ENCODE peak calls at places on chromosomes 4 and X, in six cellular contexts. One of them, this sample, is unnamed. For H3K4me1 and H3K36me3, the result is how much of the 10 kb centered on the place peaks cover.

GRCh38 chr4:118173956-118174355 is 139.7 kb downstream of the NDST3 start:
- DNase-seq in pancreas: no peak
- DNase-seq in adrenal gland: no peak
- DNase-seq in left ventricle myocardium inferior: no peak
- DNase-seq in thoracic aorta: no peak
- DNase-seq in kidney: no peak
- DNase-seq in this sample: no peak

GRCh38 chr4:144954224-144954623 is 143.8 kb downstream of the ANAPC10 start:
- DNase-seq in adrenal gland: no peak
- DNase-seq in thoracic aorta: no peak
- DNase-seq in left ventricle myocardium inferior: no peak
- DNase-seq in pancreas: no peak
- DNase-seq in kidney: no peak
- DNase-seq in this sample: no peak

GRCh38 chr4:70269674-70270073 is 27.3 kb downstream of the CSN3 start:
- DNase-seq in adrenal gland: no peak
- DNase-seq in kidney: no peak
- DNase-seq in left ventricle myocardium inferior: no peak
- DNase-seq in pancreas: no peak
- DNase-seq in thoracic aorta: no peak
- DNase-seq in this sample: no peak

GRCh38 chrX:119240356-119240755 is 4.3 kb downstream of the PGRMC1 start:
- DNase-seq in left ventricle myocardium inferior: no peak
- DNase-seq in thoracic aorta: no peak
- DNase-seq in adrenal gland: no peak
- DNase-seq in kidney: no peak
- DNase-seq in pancreas: no peak
- DNase-seq in this sample: no peak

GRCh38 chr4:84530871-84531270 is 31.8 kb upstream of the NKX6-1 start:
- DNase-seq in thoracic aorta: no peak
- DNase-seq in kidney: no peak
- DNase-seq in adrenal gland: no peak
- DNase-seq in left ventricle myocardium inferior: no peak
- DNase-seq in pancreas: no peak
- DNase-seq in this sample: no peak

GRCh38 chr4:2409381-2409783 is 9.1 kb downstream of the ZFYVE28 start:
- DNase-seq in adrenal gland: no peak
- DNase-seq in left ventricle myocardium inferior: no peak
- DNase-seq in thoracic aorta: no peak
- DNase-seq in kidney: peak
- DNase-seq in pancreas: no peak
- DNase-seq in this sample: no peak

GRCh38 chr4:181702864-181703263 is 540.3 kb upstream of the TENM3 start:
- DNase-seq in kidney: no peak
- DNase-seq in pancreas: no peak
- DNase-seq in adrenal gland: no peak
- DNase-seq in left ventricle myocardium inferior: no peak
- DNase-seq in thoracic aorta: no peak
- DNase-seq in this sample: no peak

GRCh38 chr4:90419124-90419711 is 292.0 kb downstream of the CCSER1 start:
- DNase-seq in left ventricle myocardium inferior: no peak
- DNase-seq in kidney: no peak
- DNase-seq in thoracic aorta: no peak
- DNase-seq in adrenal gland: no peak
- DNase-seq in pancreas: no peak
- DNase-seq in this sample: no peak

GRCh38 chr4:100149190-100149589 is 41.1 kb downstream of the DDIT4L start:
- DNase-seq in adrenal gland: no peak
- DNase-seq in thoracic aorta: no peak
- DNase-seq in pancreas: no peak
- DNase-seq in kidney: no peak
- DNase-seq in left ventricle myocardium inferior: no peak
- DNase-seq in this sample: no peak

GRCh38 chr4:169150806-169151205 is 120.0 kb downstream of the SH3RF1 start:
- DNase-seq in kidney: no peak
- DNase-seq in pancreas: no peak
- DNase-seq in adrenal gland: no peak
- DNase-seq in left ventricle myocardium inferior: no peak
- DNase-seq in thoracic aorta: no peak
- DNase-seq in this sample: no peak

GRCh38 chr4:169153451-169153850 is 117.3 kb downstream of the SH3RF1 start:
- DNase-seq in adrenal gland: no peak
- DNase-seq in kidney: no peak
- DNase-seq in thoracic aorta: no peak
- DNase-seq in pancreas: no peak
- DNase-seq in left ventricle myocardium inferior: no peak
- DNase-seq in this sample: no peak

GRCh38 chr4:169151671-169152070 is 119.1 kb downstream of the SH3RF1 start:
- DNase-seq in kidney: no peak
- DNase-seq in pancreas: no peak
- DNase-seq in left ventricle myocardium inferior: no peak
- DNase-seq in thoracic aorta: no peak
- DNase-seq in adrenal gland: no peak
- DNase-seq in this sample: no peak

GRCh38 chr4:169152104-169152503 is 118.7 kb downstream of the SH3RF1 start:
- DNase-seq in kidney: no peak
- DNase-seq in left ventricle myocardium inferior: no peak
- DNase-seq in pancreas: no peak
- DNase-seq in thoracic aorta: no peak
- DNase-seq in adrenal gland: no peak
- DNase-seq in this sample: no peak

GRCh38 chr4:169152899-169153298 is 117.9 kb downstream of the SH3RF1 start:
- DNase-seq in left ventricle myocardium inferior: no peak
- DNase-seq in pancreas: no peak
- DNase-seq in thoracic aorta: no peak
- DNase-seq in kidney: no peak
- DNase-seq in adrenal gland: no peak
- DNase-seq in this sample: no peak
- H3K4me1 ChIP-seq in left ventricle myocardium inferior: under half
- H3K4me1 ChIP-seq in pancreas: under half
- H3K4me1 ChIP-seq in thoracic aorta: under half
- H3K4me1 ChIP-seq in kidney: under half
- H3K4me1 ChIP-seq in adrenal gland: under half
- H3K4me1 ChIP-seq in this sample: under half

GRCh38 chr4:133320576-133321170 is 171.6 kb downstream of the PCDH10 start:
- DNase-seq in adrenal gland: no peak
- DNase-seq in left ventricle myocardium inferior: no peak
- DNase-seq in pancreas: no peak
- DNase-seq in thoracic aorta: no peak
- DNase-seq in kidney: no peak
- DNase-seq in this sample: no peak
- H3K36me3 ChIP-seq in adrenal gland: under half
- H3K36me3 ChIP-seq in left ventricle myocardium inferior: under half
- H3K36me3 ChIP-seq in pancreas: under half
- H3K36me3 ChIP-seq in thoracic aorta: under half
- H3K36me3 ChIP-seq in kidney: under half
- H3K36me3 ChIP-seq in this sample: under half

GRCh38 chrX:102154218-102154860 is 1.4 kb downstream of the BEX5 start:
- DNase-seq in adrenal gland: no peak
- DNase-seq in thoracic aorta: no peak
- DNase-seq in pancreas: peak
- DNase-seq in left ventricle myocardium inferior: no peak
- DNase-seq in kidney: no peak
- DNase-seq in this sample: no peak

GRCh38 chrX:102154900-102155805 is 624 bp downstream of the BEX5 start:
- DNase-seq in adrenal gland: no peak
- DNase-seq in kidney: peak
- DNase-seq in pancreas: peak
- DNase-seq in left ventricle myocardium inferior: no peak
- DNase-seq in thoracic aorta: no peak
- DNase-seq in this sample: peak

DNA sequence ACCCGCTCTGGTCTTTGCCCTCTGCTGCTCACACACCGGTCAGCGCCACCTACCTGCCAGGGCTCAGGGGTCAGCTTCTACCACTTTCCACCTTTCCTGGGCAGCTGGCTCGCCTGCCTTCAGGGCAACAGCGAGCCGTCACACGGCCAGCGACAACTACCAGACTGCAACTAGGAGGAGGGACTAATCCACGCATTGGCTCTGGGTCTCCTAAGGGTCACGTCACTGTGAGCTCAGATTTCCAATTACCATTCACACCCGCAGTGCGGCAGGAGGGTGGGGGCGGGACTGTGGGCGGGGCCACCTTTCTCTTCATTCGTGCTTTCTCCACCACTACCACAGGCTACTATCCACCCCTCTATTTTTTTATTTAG is at the start of gene BEX5:
- DNase-seq in left ventricle myocardium inferior: peak
- DNase-seq in adrenal gland: peak
- DNase-seq in pancreas: peak
- DNase-seq in thoracic aorta: peak
- DNase-seq in kidney: peak
- DNase-seq in this sample: peak
- H3K27ac ChIP-seq in left ventricle myocardium inferior: no peak
- H3K27ac ChIP-seq in adrenal gland: no peak
- H3K27ac ChIP-seq in pancreas: peak
- H3K27ac ChIP-seq in thoracic aorta: peak
- H3K27ac ChIP-seq in kidney: peak
- H3K27ac ChIP-seq in this sample: no peak

DNA sequence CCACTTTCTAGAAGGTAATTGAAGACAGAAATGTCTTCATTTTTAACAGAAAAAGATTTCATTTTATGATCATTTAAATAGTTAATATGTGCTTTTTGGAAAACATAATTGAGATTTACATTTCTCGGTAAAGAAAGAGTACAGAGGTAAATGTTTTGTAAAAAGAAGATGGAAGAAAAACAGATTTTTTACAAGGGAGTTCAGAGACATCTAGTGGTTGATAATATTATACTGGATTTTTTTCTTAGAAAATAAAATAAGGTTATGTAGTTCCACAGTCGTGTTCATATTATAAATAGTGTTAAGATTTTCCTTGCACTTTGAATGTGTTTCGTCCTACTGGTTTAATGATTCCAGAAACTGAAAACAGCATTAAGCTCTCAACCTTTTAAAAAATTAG is 60.6 kb downstream of the SMARCA1 start:
- DNase-seq in pancreas: no peak
- DNase-seq in left ventricle myocardium inferior: no peak
- DNase-seq in adrenal gland: no peak
- DNase-seq in kidney: no peak
- DNase-seq in thoracic aorta: no peak
- DNase-seq in this sample: no peak
- H3K4me1 ChIP-seq in pancreas: under half
- H3K4me1 ChIP-seq in left ventricle myocardium inferior: under half
- H3K4me1 ChIP-seq in adrenal gland: under half
- H3K4me1 ChIP-seq in kidney: under half
- H3K4me1 ChIP-seq in thoracic aorta: under half
- H3K4me1 ChIP-seq in this sample: under half

DNA sequence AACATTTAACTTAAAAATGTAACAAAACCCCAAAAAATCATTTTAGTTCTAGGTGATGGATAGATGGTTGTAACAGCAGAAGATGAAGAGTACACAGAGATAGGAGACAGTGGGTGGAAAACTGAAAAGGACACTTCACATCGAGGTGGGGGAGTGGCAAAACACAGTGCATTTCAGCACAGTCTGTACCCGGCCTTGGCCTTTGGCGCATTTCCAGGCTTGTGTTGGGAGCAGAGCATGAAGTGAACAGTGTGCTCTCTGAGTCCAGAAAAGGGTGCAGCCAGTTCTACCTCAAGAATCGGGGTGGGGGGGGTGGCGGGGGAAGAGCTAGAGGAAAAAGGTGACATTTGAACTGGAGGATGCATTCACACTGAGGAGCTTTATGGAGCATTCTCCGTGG is 4.3 kb downstream of the TSPYL2 start:
- DNase-seq in thoracic aorta: no peak
- DNase-seq in adrenal gland: peak
- DNase-seq in kidney: peak
- DNase-seq in left ventricle myocardium inferior: peak
- DNase-seq in pancreas: peak
- DNase-seq in this sample: peak
- H3K36me3 ChIP-seq in thoracic aorta: under half
- H3K36me3 ChIP-seq in adrenal gland: under half
- H3K36me3 ChIP-seq in kidney: under half
- H3K36me3 ChIP-seq in left ventricle myocardium inferior: under half
- H3K36me3 ChIP-seq in pancreas: under half
- H3K36me3 ChIP-seq in this sample: under half

DNA sequence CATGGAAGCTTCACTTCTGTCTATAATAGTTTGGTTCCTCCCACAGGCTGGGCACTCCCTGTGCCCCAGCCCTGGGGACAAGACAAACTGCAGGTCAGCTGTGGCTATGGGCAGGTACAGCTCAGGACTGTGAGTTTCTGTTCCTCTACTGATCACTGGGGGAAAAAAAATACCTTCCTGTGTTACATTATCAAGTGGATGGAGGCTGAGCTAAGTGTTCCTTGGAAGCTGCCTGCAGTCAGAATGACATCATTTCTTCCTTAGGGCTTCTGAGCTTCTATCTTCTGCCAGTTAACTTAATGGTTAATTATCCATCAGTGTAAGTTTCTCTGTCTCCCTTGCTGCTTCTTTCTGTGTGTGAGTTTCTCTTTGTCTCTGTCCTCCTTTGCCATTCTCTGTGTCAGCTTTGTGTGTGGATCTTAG is 4.6 kb downstream of the RAB33A start:
- DNase-seq in left ventricle myocardium inferior: no peak
- DNase-seq in adrenal gland: no peak
- DNase-seq in thoracic aorta: no peak
- DNase-seq in pancreas: no peak
- DNase-seq in kidney: no peak
- DNase-seq in this sample: no peak
- H3K27ac ChIP-seq in left ventricle myocardium inferior: no peak
- H3K27ac ChIP-seq in adrenal gland: no peak
- H3K27ac ChIP-seq in thoracic aorta: no peak
- H3K27ac ChIP-seq in pancreas: no peak
- H3K27ac ChIP-seq in kidney: no peak
- H3K27ac ChIP-seq in this sample: no peak

GRCh38 chrX:45748443-45748842 is 547.8 kb upstream of the DIPK2B start:
- DNase-seq in adrenal gland: no peak
- DNase-seq in pancreas: no peak
- DNase-seq in left ventricle myocardium inferior: no peak
- DNase-seq in kidney: no peak
- DNase-seq in thoracic aorta: no peak
- DNase-seq in this sample: no peak

GRCh38 chrX:45747905-45748304 is 547.2 kb upstream of the DIPK2B start:
- DNase-seq in pancreas: no peak
- DNase-seq in kidney: no peak
- DNase-seq in adrenal gland: no peak
- DNase-seq in left ventricle myocardium inferior: no peak
- DNase-seq in thoracic aorta: no peak
- DNase-seq in this sample: no peak

GRCh38 chrX:45751156-45751555 is 550.5 kb upstream of the DIPK2B start:
- DNase-seq in adrenal gland: no peak
- DNase-seq in thoracic aorta: no peak
- DNase-seq in kidney: no peak
- DNase-seq in pancreas: no peak
- DNase-seq in left ventricle myocardium inferior: no peak
- DNase-seq in this sample: no peak

GRCh38 chrX:45750639-45751038 is 550.0 kb upstream of the DIPK2B start:
- DNase-seq in left ventricle myocardium inferior: peak
- DNase-seq in adrenal gland: no peak
- DNase-seq in kidney: no peak
- DNase-seq in thoracic aorta: no peak
- DNase-seq in pancreas: no peak
- DNase-seq in this sample: no peak

DNA sequence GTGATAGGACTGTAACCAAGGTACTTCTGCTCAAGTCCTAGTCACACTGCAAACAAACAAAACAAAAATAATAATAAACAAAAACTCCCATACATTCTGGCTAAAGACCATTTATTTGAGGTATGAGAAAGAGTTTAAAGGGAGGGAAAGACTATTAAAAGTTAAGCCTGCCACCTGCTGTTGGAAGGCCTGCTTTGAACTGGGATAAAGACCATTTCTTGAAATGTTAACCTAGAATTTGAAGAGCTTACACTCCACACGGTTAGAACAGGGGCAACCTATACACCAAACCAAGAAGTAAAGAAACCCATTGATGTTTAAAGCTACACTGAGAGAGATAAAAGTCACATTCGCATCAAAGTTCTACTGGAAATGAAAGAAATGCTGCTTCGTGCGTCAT is 548.7 kb upstream of the DIPK2B start:
- DNase-seq in kidney: no peak
- DNase-seq in pancreas: no peak
- DNase-seq in left ventricle myocardium inferior: no peak
- DNase-seq in thoracic aorta: no peak
- DNase-seq in adrenal gland: no peak
- DNase-seq in this sample: no peak
- H3K4me1 ChIP-seq in kidney: under half
- H3K4me1 ChIP-seq in pancreas: under half
- H3K4me1 ChIP-seq in left ventricle myocardium inferior: under half
- H3K4me1 ChIP-seq in thoracic aorta: under half
- H3K4me1 ChIP-seq in adrenal gland: under half
- H3K4me1 ChIP-seq in this sample: under half